ENCODE peak calls at places on chromosomes 4 and X, in nine cellular contexts. V, L, A, Q, D, I, T, M and R are unnamed samples.
A peak's percentile ranks its signal among the peaks of the same experiment; 100 is the strongest.

GRCh38 chr4:184896868-184897715 is 71.3 kb upstream of the ACSL1 start:
- DNase-seq in V (peak; percentile 40), L (no peak), A (peak; percentile 16), Q (no peak), D (no peak), I (peak; percentile 13), T (no peak), M (peak; percentile 26), R (no peak)

GRCh38 chr4:26573389-26573794 is 10.5 kb upstream of the TBC1D19 start:
- DNase-seq in V (no peak), L (no peak), A (no peak), Q (no peak), D (no peak), I (no peak), T (no peak), M (no peak), R (no peak)

GRCh38 chr4:3208826-3209225 is 40.1 kb upstream of the MSANTD1 start:
- DNase-seq in V (no peak), L (no peak), A (no peak), Q (no peak), D (no peak), I (no peak), T (no peak), M (no peak), R (no peak)

GRCh38 chr4:113684534-113685091 is 76.9 kb downstream of the CAMK2D start:
- DNase-seq in V (peak; percentile 77), L (peak; percentile 65), A (no peak), Q (no peak), D (no peak), I (peak; percentile 27), T (peak; percentile 80), M (peak; percentile 57), R (peak; percentile 59)

GRCh38 chr4:6755088-6755753 is 27.3 kb upstream of the KIAA0232 start:
- DNase-seq in V (no peak), L (no peak), A (no peak), Q (no peak), D (no peak), I (no peak), T (no peak), M (peak; percentile 43), R (no peak)

GRCh38 chr4:74777531-74777930 is 16.8 kb downstream of the BTC start:
- DNase-seq in V (peak; percentile 15), L (no peak), A (no peak), Q (no peak), D (no peak), I (no peak), T (no peak), M (no peak), R (no peak)

GRCh38 chr4:32425243-32425642 is 1705.1 kb downstream of the PCDH7 start:
- DNase-seq in V (no peak), L (no peak), A (no peak), Q (no peak), D (no peak), I (no peak), T (no peak), M (no peak), R (no peak)

GRCh38 chrX:43165343-43165920 is 387.5 kb upstream of the PPP1R2C start:
- DNase-seq in V (no peak), L (no peak), A (no peak), Q (no peak), D (no peak), I (no peak), T (no peak), M (no peak), R (no peak)

GRCh38 chr4:185534534-185534849 is 815 bp downstream of the PDLIM3 start:
- DNase-seq in V (no peak), L (no peak), A (no peak), Q (no peak), D (no peak), I (no peak), T (no peak), M (no peak), R (no peak)

GRCh38 chr4:185874516-185875230 is 62.7 kb upstream of the SORBS2 start:
- DNase-seq in V (peak; percentile 68), L (no peak), A (no peak), Q (no peak), D (no peak), I (no peak), T (peak; percentile 44), M (no peak), R (no peak)

GRCh38 chrX:23202316-23202715 is 132.3 kb upstream of the PTCHD1 start:
- DNase-seq in V (no peak), L (no peak), A (no peak), Q (no peak), D (no peak), I (no peak), T (no peak), M (no peak), R (no peak)

GRCh38 chr4:47561331-47561730 is 76.3 kb downstream of the ATP10D start:
- DNase-seq in V (no peak), L (no peak), A (no peak), Q (no peak), D (no peak), I (no peak), T (no peak), M (no peak), R (no peak)